ENCODE peak calls at places on chromosomes 11 and 22, in six cellular contexts. One of them, this sample, is unnamed.

GRCh38 chr22:30000566-30000965 is 79.7 kb upstream of the HORMAD2 start:
- DNase-seq in ovary: no peak
- DNase-seq in ureter: no peak
- DNase-seq in A172: no peak
- DNase-seq in T1000: peak
- DNase-seq in right lobe of liver: no peak
- DNase-seq in this sample: peak

GRCh38 chr22:42169055-42169469 is 38.5 kb upstream of the CYP2D6 start:
- DNase-seq in ureter: peak
- DNase-seq in A172: peak
- DNase-seq in right lobe of liver: no peak
- DNase-seq in ovary: peak
- DNase-seq in T1000: no peak
- DNase-seq in this sample: peak

GRCh38 chr11:65262381-65262680 is 569 bp downstream of the POLA2 start:
- DNase-seq in T1000: no peak
- DNase-seq in A172: peak
- DNase-seq in ovary: no peak
- DNase-seq in ureter: peak
- DNase-seq in right lobe of liver: no peak
- DNase-seq in this sample: no peak

GRCh38 chr11:74680703-74681531 is 50.3 kb downstream of the CHRDL2 start:
- DNase-seq in right lobe of liver: no peak
- DNase-seq in ovary: peak
- DNase-seq in A172: no peak
- DNase-seq in T1000: no peak
- DNase-seq in ureter: no peak
- DNase-seq in this sample: no peak

GRCh38 chr11:121634889-121635288 is 182.1 kb upstream of the SORL1-AS1 start:
- DNase-seq in ovary: no peak
- DNase-seq in ureter: no peak
- DNase-seq in A172: peak
- DNase-seq in T1000: peak
- DNase-seq in right lobe of liver: no peak
- DNase-seq in this sample: no peak

GRCh38 chr11:63240791-63241379 is 2.5 kb downstream of the SLC22A25 start:
- DNase-seq in A172: no peak
- DNase-seq in ovary: no peak
- DNase-seq in right lobe of liver: no peak
- DNase-seq in T1000: no peak
- DNase-seq in ureter: no peak
- DNase-seq in this sample: no peak

GRCh38 chr11:100827934-100828661 is 141.0 kb downstream of the ARHGAP42 start:
- DNase-seq in right lobe of liver: no peak
- DNase-seq in ovary: no peak
- DNase-seq in ureter: no peak
- DNase-seq in A172: peak
- DNase-seq in T1000: no peak
- DNase-seq in this sample: peak

GRCh38 chr22:27531782-27532530 is 269.6 kb downstream of the MN1 start:
- DNase-seq in right lobe of liver: no peak
- DNase-seq in ureter: no peak
- DNase-seq in T1000: no peak
- DNase-seq in A172: peak
- DNase-seq in ovary: no peak
- DNase-seq in this sample: peak

GRCh38 chr11:67281552-67282150 is 7.5 kb upstream of the ANKRD13D start:
- DNase-seq in ureter: no peak
- DNase-seq in A172: no peak
- DNase-seq in T1000: no peak
- DNase-seq in ovary: peak
- DNase-seq in right lobe of liver: peak
- DNase-seq in this sample: no peak

GRCh38 chr22:28440517-28441366 is 238.9 kb downstream of the TTC28 start:
- DNase-seq in A172: no peak
- DNase-seq in ureter: no peak
- DNase-seq in T1000: no peak
- DNase-seq in right lobe of liver: no peak
- DNase-seq in ovary: no peak
- DNase-seq in this sample: peak

GRCh38 chr11:33449798-33450197 is 192.6 kb downstream of the HIPK3 start:
- DNase-seq in right lobe of liver: no peak
- DNase-seq in T1000: no peak
- DNase-seq in ureter: no peak
- DNase-seq in ovary: no peak
- DNase-seq in A172: peak
- DNase-seq in this sample: peak

GRCh38 chr11:48017105-48017874 is 36.9 kb downstream of the PTPRJ start:
- DNase-seq in right lobe of liver: no peak
- DNase-seq in A172: no peak
- DNase-seq in ureter: no peak
- DNase-seq in ovary: no peak
- DNase-seq in T1000: no peak
- DNase-seq in this sample: no peak

GRCh38 chr11:877565-877964 is 33.0 kb downstream of the CHID1 start:
- DNase-seq in A172: peak
- DNase-seq in right lobe of liver: no peak
- DNase-seq in ovary: no peak
- DNase-seq in ureter: no peak
- DNase-seq in T1000: no peak
- DNase-seq in this sample: no peak

GRCh38 chr11:130782361-130783221 is 133.7 kb downstream of the SNX19 start:
- DNase-seq in ureter: no peak
- DNase-seq in ovary: no peak
- DNase-seq in T1000: no peak
- DNase-seq in A172: peak
- DNase-seq in right lobe of liver: no peak
- DNase-seq in this sample: peak

GRCh38 chr11:65254724-65255123 is 7.0 kb upstream of the POLA2 start:
- DNase-seq in ovary: no peak
- DNase-seq in T1000: no peak
- DNase-seq in ureter: no peak
- DNase-seq in right lobe of liver: no peak
- DNase-seq in A172: no peak
- DNase-seq in this sample: no peak

GRCh38 chr11:32400670-32401369 is 34.5 kb downstream of the WT1 start:
- DNase-seq in A172: no peak
- DNase-seq in T1000: no peak
- DNase-seq in right lobe of liver: no peak
- DNase-seq in ovary: no peak
- DNase-seq in ureter: no peak
- DNase-seq in this sample: no peak

GRCh38 chr11:66478823-66479740 is 1.2 kb upstream of the DPP3 start:
- DNase-seq in ovary: peak
- DNase-seq in ureter: no peak
- DNase-seq in A172: peak
- DNase-seq in right lobe of liver: no peak
- DNase-seq in T1000: no peak
- DNase-seq in this sample: no peak

GRCh38 chr11:2728663-2729332 is 29.0 kb upstream of the KCNQ1OT1 start:
- DNase-seq in T1000: no peak
- DNase-seq in right lobe of liver: no peak
- DNase-seq in A172: no peak
- DNase-seq in ureter: no peak
- DNase-seq in ovary: no peak
- DNase-seq in this sample: no peak

GRCh38 chr22:19844423-19845368 is 10.0 kb downstream of the GNB1L start:
- DNase-seq in ovary: no peak
- DNase-seq in right lobe of liver: peak
- DNase-seq in A172: peak
- DNase-seq in T1000: no peak
- DNase-seq in ureter: peak
- DNase-seq in this sample: no peak

GRCh38 chr11:132177106-132177505 is 806.7 kb downstream of the NTM start:
- DNase-seq in right lobe of liver: no peak
- DNase-seq in ureter: no peak
- DNase-seq in ovary: no peak
- DNase-seq in A172: peak
- DNase-seq in T1000: peak
- DNase-seq in this sample: peak

GRCh38 chr11:47442514-47442913 is 6.4 kb downstream of the RAPSN start:
- DNase-seq in right lobe of liver: no peak
- DNase-seq in ureter: no peak
- DNase-seq in A172: no peak
- DNase-seq in T1000: no peak
- DNase-seq in ovary: no peak
- DNase-seq in this sample: no peak

GRCh38 chr11:119721129-119722120 is 7.6 kb downstream of the NECTIN1 start:
- DNase-seq in ureter: no peak
- DNase-seq in A172: peak
- DNase-seq in ovary: no peak
- DNase-seq in T1000: peak
- DNase-seq in right lobe of liver: no peak
- DNase-seq in this sample: no peak

GRCh38 chr22:25038771-25039170 is 86.3 kb downstream of the KIAA1671 start:
- DNase-seq in T1000: no peak
- DNase-seq in ovary: no peak
- DNase-seq in A172: no peak
- DNase-seq in ureter: no peak
- DNase-seq in right lobe of liver: no peak
- DNase-seq in this sample: no peak

This sample was measured in kidney glomerular epithelial cell.